ENCODE peak calls at places on chromosomes 11 and 22, in five cellular contexts. I, Q, R, U and Y are unnamed samples.

GRCh38 chr22:41919357-41920224 is 4.7 kb upstream of the SHISA8 start:
- DNase-seq in I (no peak), Q (peak; percentile 82), R (no peak), U (no peak), Y (no peak)

GRCh38 chr11:117654856-117655255 is 142.2 kb downstream of the DSCAML1 start:
- DNase-seq in I (no peak), Q (no peak), R (no peak), U (no peak), Y (no peak)

GRCh38 chr11:133663586-133663985 is 131.3 kb upstream of the OPCML start:
- DNase-seq in I (no peak), Q (no peak), R (no peak), U (no peak), Y (no peak)

GRCh38 chr11:3043315-3043871 is 13.8 kb downstream of the CARS1 start:
- DNase-seq in I (peak; percentile 72), Q (no peak), R (peak; percentile 42), U (peak; percentile 88), Y (no peak)

GRCh38 chr22:49269371-49269770 is 558.3 kb downstream of the BRD1 start:
- DNase-seq in I (no peak), Q (peak; percentile 57), R (no peak), U (peak; percentile 4), Y (no peak)

GRCh38 chr11:12091957-12092558 is 18.3 kb upstream of the MICAL2 start:
- DNase-seq in I (no peak), Q (peak; percentile 38), R (no peak), U (peak; percentile 16), Y (no peak)

GRCh38 chr11:7571640-7572000 is 57.8 kb downstream of the PPFIBP2 start:
- DNase-seq in I (peak; percentile 81), Q (peak; percentile 92), R (peak; percentile 69), U (peak; percentile 71), Y (no peak)

GRCh38 chr11:75199412-75199955 is 41.1 kb upstream of the TPBGL start:
- DNase-seq in I (no peak), Q (no peak), R (no peak), U (no peak), Y (no peak)

GRCh38 chr11:48169706-48170105 is 46.9 kb upstream of the OR4B1 start:
- DNase-seq in I (no peak), Q (no peak), R (no peak), U (no peak), Y (no peak)

GRCh38 chr11:134363592-134363991 is 31.8 kb downstream of the GLB1L2 start:
- DNase-seq in I (no peak), Q (no peak), R (no peak), U (no peak), Y (no peak)

GRCh38 chr11:59185412-59185811 is 13.5 kb downstream of the DTX4 start:
- DNase-seq in I (no peak), Q (no peak), R (no peak), U (no peak), Y (no peak)

GRCh38 chr11:551596-551995 is 8.9 kb downstream of the LMNTD2 start:
- DNase-seq in I (no peak), Q (no peak), R (no peak), U (no peak), Y (no peak)

GRCh38 chr11:35709386-35709785 is 46.8 kb downstream of the TRIM44 start:
- DNase-seq in I (no peak), Q (no peak), R (no peak), U (no peak), Y (no peak)

GRCh38 chr22:48157676-48158075 is 1395.2 kb downstream of the TBC1D22A start:
- DNase-seq in I (no peak), Q (no peak), R (no peak), U (no peak), Y (no peak)

DNA sequence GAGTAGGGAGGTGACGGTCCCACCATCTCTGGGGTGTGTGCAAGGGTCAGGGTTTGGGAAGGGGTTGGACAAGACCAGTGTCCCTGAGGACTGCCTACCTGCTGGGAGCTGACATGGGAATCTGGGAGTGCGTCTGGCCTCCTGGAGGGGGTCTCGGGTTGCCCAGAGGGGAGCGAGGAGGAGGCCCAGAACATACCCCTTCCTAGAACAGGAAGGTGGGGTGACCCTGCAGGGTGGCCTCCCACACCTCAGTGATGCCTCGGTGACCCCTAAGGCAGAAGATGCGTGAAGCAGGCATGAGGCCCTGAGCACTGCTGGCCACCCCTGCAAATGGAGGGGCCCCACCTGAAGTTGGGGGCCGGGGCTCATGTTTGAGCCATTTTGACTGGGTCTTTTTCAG is 26.4 kb downstream of the RSPH14 start:
- DNase-seq in I (no peak), Q (no peak), R (no peak), U (no peak), Y (no peak)
- H3K27ac ChIP-seq in I (no peak overlapping the region), Q (no peak overlapping the region), R (no peak overlapping the region), U (no peak overlapping the region), Y (no peak overlapping the region)

DNA sequence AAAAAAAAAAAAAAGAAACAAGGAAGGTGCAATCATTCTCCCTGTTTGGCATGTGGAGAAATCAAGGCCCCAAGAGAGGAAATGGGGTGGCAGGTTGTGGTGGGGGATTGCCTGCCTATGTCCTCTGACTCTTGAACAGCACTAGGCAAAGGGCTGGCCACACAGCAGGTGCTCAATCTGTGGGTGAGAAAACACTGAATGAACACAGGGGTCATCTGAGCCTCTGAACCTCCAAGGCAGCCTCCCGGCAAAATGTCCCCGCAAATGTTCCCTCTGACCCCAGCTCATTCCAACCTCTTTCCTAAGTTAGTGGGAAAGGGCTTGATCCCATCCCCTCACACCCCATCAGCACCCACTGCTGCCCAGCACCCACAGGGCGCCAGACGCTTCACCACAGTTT is 4.6 kb downstream of the PLA2G6 start:
- DNase-seq in I (no peak), Q (no peak), R (no peak), U (no peak), Y (no peak)
- H3K27ac ChIP-seq in I (peak overlapping the region; percentile 97), Q (no peak overlapping the region), R (peak overlapping the region; percentile 3), U (peak overlapping the region; percentile 57), Y (peak overlapping the region; percentile 70)

GRCh38 chr22:27798526-27799333 is 2.8 kb downstream of the MN1 start:
- DNase-seq in I (no peak), Q (peak; percentile 66), R (peak; percentile 9), U (no peak), Y (no peak)
- H3K27ac ChIP-seq in I (peak overlapping the region; percentile 96), Q (no peak overlapping the region), R (no peak overlapping the region), U (peak overlapping the region; percentile 94), Y (no peak overlapping the region)

GRCh38 chr11:34379539-34379938 is 21.7 kb upstream of the ABTB2 start:
- DNase-seq in I (no peak), Q (no peak), R (no peak), U (no peak), Y (no peak)
- H3K27ac ChIP-seq in I (no peak overlapping the region), Q (no peak overlapping the region), R (no peak overlapping the region), U (no peak overlapping the region), Y (no peak overlapping the region)

GRCh38 chr22:37508431-37508963 is 10.7 kb downstream of the CARD10 start:
- DNase-seq in I (no peak), Q (no peak), R (no peak), U (no peak), Y (no peak)

GRCh38 chr22:37510046-37510445 is 9.2 kb downstream of the CARD10 start:
- DNase-seq in I (no peak), Q (no peak), R (no peak), U (no peak), Y (no peak)

GRCh38 chr22:37507731-37508130 is 11.5 kb downstream of the CARD10 start:
- DNase-seq in I (no peak), Q (no peak), R (no peak), U (no peak), Y (no peak)

GRCh38 chr22:37511368-37512104 is 7.7 kb downstream of the CARD10 start:
- DNase-seq in I (no peak), Q (no peak), R (no peak), U (no peak), Y (peak; percentile 6)

DNA sequence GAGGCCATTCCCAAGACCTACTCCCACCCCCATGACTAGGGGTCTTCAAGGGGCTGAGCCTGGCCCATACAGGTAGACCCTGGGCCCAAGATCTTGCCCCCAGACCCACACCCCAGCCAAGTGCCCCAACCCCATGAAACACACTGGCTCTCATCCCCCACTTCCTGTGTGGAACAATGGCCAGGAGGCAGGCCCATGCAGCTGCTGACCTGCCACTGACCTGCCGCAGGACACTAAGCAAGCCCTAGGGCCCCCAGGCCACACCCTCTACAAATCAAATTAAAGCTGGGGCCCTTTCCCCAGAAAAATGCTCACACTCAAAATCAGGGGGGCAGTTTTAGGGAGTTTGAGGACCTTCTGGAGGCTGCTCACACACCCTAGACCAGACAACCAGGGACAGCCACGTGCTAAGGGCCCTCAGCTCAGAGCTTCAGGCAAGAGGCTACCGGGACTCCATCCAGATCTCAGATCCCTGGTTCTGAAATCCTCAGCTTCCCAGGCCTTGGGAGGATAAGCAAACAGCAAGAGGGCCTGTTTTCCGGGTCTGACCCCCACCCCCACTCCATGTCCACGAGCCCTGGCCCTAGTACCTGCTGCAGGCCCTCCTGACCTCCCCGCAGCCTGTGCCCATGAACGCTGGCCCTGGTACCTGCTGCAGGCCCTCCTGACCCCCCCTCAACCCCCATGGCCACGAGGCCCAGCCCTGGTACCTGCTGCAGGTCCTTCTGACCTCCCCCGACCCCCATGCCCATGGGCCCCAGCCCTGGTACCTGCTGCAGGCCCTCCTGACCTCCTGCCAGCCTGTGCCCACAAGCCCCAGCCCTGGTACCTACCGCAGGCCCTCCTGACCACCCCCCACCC is 10.0 kb downstream of the CARD10 start:
- DNase-seq in I (no peak), Q (no peak), R (no peak), U (no peak), Y (no peak)
- H3K27ac ChIP-seq in I (peak overlapping the region; percentile 53), Q (no peak overlapping the region), R (no peak overlapping the region), U (no peak overlapping the region), Y (peak overlapping the region; percentile 33)

GRCh38 chr22:36347094-36347493 is 40.7 kb downstream of the MYH9 start:
- DNase-seq in I (no peak), Q (no peak), R (no peak), U (no peak), Y (no peak)

GRCh38 chr22:36348760-36349159 is 39.0 kb downstream of the MYH9 start:
- DNase-seq in I (no peak), Q (no peak), R (no peak), U (no peak), Y (no peak)

GRCh38 chr22:36350751-36351594 is 36.8 kb downstream of the MYH9 start:
- DNase-seq in I (no peak), Q (peak; percentile 72), R (no peak), U (no peak), Y (no peak)

GRCh38 chr22:36351921-36352774 is 35.6 kb downstream of the MYH9 start:
- DNase-seq in I (no peak), Q (peak; percentile 61), R (no peak), U (no peak), Y (no peak)

GRCh38 chr22:36349726-36350125 is 38.0 kb downstream of the MYH9 start:
- DNase-seq in I (no peak), Q (no peak), R (no peak), U (no peak), Y (no peak)
- H3K27ac ChIP-seq in I (peak overlapping the region; percentile 87), Q (no peak overlapping the region), R (peak overlapping the region; percentile 96), U (peak overlapping the region; percentile 95), Y (peak overlapping the region; percentile 17)

GRCh38 chr11:44884056-44884455 is 66.6 kb downstream of the TP53I11 start:
- DNase-seq in I (no peak), Q (no peak), R (no peak), U (no peak), Y (no peak)
- H3K27ac ChIP-seq in I (no peak overlapping the region), Q (no peak overlapping the region), R (peak overlapping the region; percentile 80), U (no peak overlapping the region), Y (no peak overlapping the region)